ENCODE peak calls at places on chromosomes 3 and 15, in seven cellular contexts. One of them, this sample, is unnamed.

GRCh38 chr15:101449471-101450425 is 39.8 kb downstream of the PCSK6 start:
- DNase-seq in trophoblast cell: no peak
- DNase-seq in H1: no peak
- DNase-seq in mesenchymal stem cell: no peak
- DNase-seq in neuronal stem cell: no peak
- DNase-seq in IMR-90: no peak
- DNase-seq in mesendoderm: no peak
- DNase-seq in this sample: no peak

GRCh38 chr3:65873028-65873427 is 165.7 kb downstream of the MAGI1 start:
- DNase-seq in trophoblast cell: no peak
- DNase-seq in neuronal stem cell: no peak
- DNase-seq in mesenchymal stem cell: no peak
- DNase-seq in H1: no peak
- DNase-seq in mesendoderm: no peak
- DNase-seq in IMR-90: no peak
- DNase-seq in this sample: no peak

GRCh38 chr3:169699536-169700050 is 36.1 kb upstream of the MECOM start:
- DNase-seq in mesenchymal stem cell: no peak
- DNase-seq in mesendoderm: no peak
- DNase-seq in H1: no peak
- DNase-seq in neuronal stem cell: no peak
- DNase-seq in IMR-90: peak
- DNase-seq in trophoblast cell: no peak
- DNase-seq in this sample: no peak

GRCh38 chr15:79593119-79593869 is 161.2 kb downstream of the MINAR1 start:
- DNase-seq in trophoblast cell: peak
- DNase-seq in H1: peak
- DNase-seq in mesendoderm: peak
- DNase-seq in mesenchymal stem cell: no peak
- DNase-seq in IMR-90: peak
- DNase-seq in neuronal stem cell: no peak
- DNase-seq in this sample: peak

GRCh38 chr3:71153753-71154152 is 429.8 kb downstream of the FOXP1 start:
- DNase-seq in H1: no peak
- DNase-seq in IMR-90: no peak
- DNase-seq in mesendoderm: no peak
- DNase-seq in trophoblast cell: no peak
- DNase-seq in neuronal stem cell: no peak
- DNase-seq in mesenchymal stem cell: no peak
- DNase-seq in this sample: no peak

GRCh38 chr3:80677796-80678195 is 910.0 kb upstream of the ROBO1 start:
- DNase-seq in H1: no peak
- DNase-seq in neuronal stem cell: no peak
- DNase-seq in mesenchymal stem cell: peak
- DNase-seq in trophoblast cell: no peak
- DNase-seq in mesendoderm: no peak
- DNase-seq in IMR-90: no peak
- DNase-seq in this sample: no peak

GRCh38 chr3:24526640-24527237 is 32.1 kb upstream of the THRB start:
- DNase-seq in IMR-90: no peak
- DNase-seq in neuronal stem cell: no peak
- DNase-seq in mesendoderm: peak
- DNase-seq in mesenchymal stem cell: no peak
- DNase-seq in trophoblast cell: no peak
- DNase-seq in H1: no peak
- DNase-seq in this sample: no peak

GRCh38 chr15:61050844-61051569 is 178.1 kb downstream of the RORA start:
- DNase-seq in neuronal stem cell: no peak
- DNase-seq in H1: no peak
- DNase-seq in IMR-90: peak
- DNase-seq in mesenchymal stem cell: peak
- DNase-seq in mesendoderm: no peak
- DNase-seq in trophoblast cell: no peak
- DNase-seq in this sample: no peak

GRCh38 chr3:189712906-189713483 is 81.8 kb downstream of the TP63 start:
- DNase-seq in neuronal stem cell: no peak
- DNase-seq in mesendoderm: no peak
- DNase-seq in H1: no peak
- DNase-seq in trophoblast cell: no peak
- DNase-seq in IMR-90: peak
- DNase-seq in mesenchymal stem cell: peak
- DNase-seq in this sample: no peak

GRCh38 chr3:102374863-102375637 is 59.8 kb upstream of the ZPLD1 start:
- DNase-seq in H1: no peak
- DNase-seq in neuronal stem cell: no peak
- DNase-seq in mesendoderm: no peak
- DNase-seq in IMR-90: no peak
- DNase-seq in trophoblast cell: no peak
- DNase-seq in mesenchymal stem cell: no peak
- DNase-seq in this sample: no peak

GRCh38 chr15:76998661-76999285 is 3.8 kb downstream of the PSTPIP1 start:
- DNase-seq in IMR-90: no peak
- DNase-seq in H1: no peak
- DNase-seq in trophoblast cell: no peak
- DNase-seq in neuronal stem cell: no peak
- DNase-seq in mesendoderm: no peak
- DNase-seq in mesenchymal stem cell: no peak
- DNase-seq in this sample: no peak

GRCh38 chr15:48397841-48398240 is 66.6 kb downstream of the DUT start:
- DNase-seq in mesenchymal stem cell: no peak
- DNase-seq in H1: no peak
- DNase-seq in IMR-90: no peak
- DNase-seq in mesendoderm: no peak
- DNase-seq in trophoblast cell: no peak
- DNase-seq in neuronal stem cell: no peak
- DNase-seq in this sample: no peak

GRCh38 chr3:9732080-9732752 is 681 bp downstream of the BRPF1 start:
- DNase-seq in IMR-90: no peak
- DNase-seq in trophoblast cell: peak
- DNase-seq in mesenchymal stem cell: peak
- DNase-seq in H1: peak
- DNase-seq in mesendoderm: peak
- DNase-seq in neuronal stem cell: no peak
- DNase-seq in this sample: no peak

GRCh38 chr15:78175333-78175732 is 26.2 kb downstream of the IDH3A start:
- DNase-seq in neuronal stem cell: no peak
- DNase-seq in mesenchymal stem cell: no peak
- DNase-seq in H1: no peak
- DNase-seq in mesendoderm: no peak
- DNase-seq in trophoblast cell: no peak
- DNase-seq in IMR-90: no peak
- DNase-seq in this sample: no peak

GRCh38 chr3:183385698-183386590 is 42.5 kb downstream of the MCF2L2 start:
- DNase-seq in mesendoderm: peak
- DNase-seq in trophoblast cell: peak
- DNase-seq in neuronal stem cell: peak
- DNase-seq in IMR-90: peak
- DNase-seq in H1: peak
- DNase-seq in mesenchymal stem cell: peak
- DNase-seq in this sample: peak

GRCh38 chr3:27544372-27544865 is 60.2 kb upstream of the SLC4A7 start:
- DNase-seq in H1: no peak
- DNase-seq in mesendoderm: no peak
- DNase-seq in mesenchymal stem cell: peak
- DNase-seq in neuronal stem cell: no peak
- DNase-seq in trophoblast cell: peak
- DNase-seq in IMR-90: peak
- DNase-seq in this sample: no peak

GRCh38 chr3:42061711-42062408 is 29.3 kb upstream of the TRAK1 start:
- DNase-seq in mesenchymal stem cell: peak
- DNase-seq in mesendoderm: peak
- DNase-seq in neuronal stem cell: no peak
- DNase-seq in IMR-90: peak
- DNase-seq in H1: no peak
- DNase-seq in trophoblast cell: peak
- DNase-seq in this sample: peak

GRCh38 chr3:71684046-71684730 is 41.0 kb downstream of the EIF4E3 start:
- DNase-seq in mesendoderm: no peak
- DNase-seq in trophoblast cell: no peak
- DNase-seq in mesenchymal stem cell: no peak
- DNase-seq in H1: no peak
- DNase-seq in neuronal stem cell: no peak
- DNase-seq in IMR-90: no peak
- DNase-seq in this sample: no peak

GRCh38 chr15:31278056-31278445 is 48.6 kb upstream of the KLF13 start:
- DNase-seq in neuronal stem cell: no peak
- DNase-seq in IMR-90: no peak
- DNase-seq in H1: peak
- DNase-seq in mesenchymal stem cell: no peak
- DNase-seq in mesendoderm: peak
- DNase-seq in trophoblast cell: no peak
- DNase-seq in this sample: peak

GRCh38 chr3:62587579-62588031 is 214.3 kb upstream of the FEZF2 start:
- DNase-seq in mesenchymal stem cell: peak
- DNase-seq in H1: no peak
- DNase-seq in IMR-90: peak
- DNase-seq in trophoblast cell: peak
- DNase-seq in neuronal stem cell: no peak
- DNase-seq in mesendoderm: no peak
- DNase-seq in this sample: no peak

GRCh38 chr3:159128628-159129027 is 326.8 kb downstream of the MFSD1 start:
- DNase-seq in mesendoderm: no peak
- DNase-seq in trophoblast cell: peak
- DNase-seq in neuronal stem cell: no peak
- DNase-seq in H1: no peak
- DNase-seq in IMR-90: no peak
- DNase-seq in mesenchymal stem cell: peak
- DNase-seq in this sample: no peak

GRCh38 chr15:80160570-80161156 is 7.9 kb downstream of the FAH start:
- DNase-seq in mesendoderm: peak
- DNase-seq in mesenchymal stem cell: peak
- DNase-seq in IMR-90: peak
- DNase-seq in H1: no peak
- DNase-seq in neuronal stem cell: no peak
- DNase-seq in trophoblast cell: peak
- DNase-seq in this sample: no peak

GRCh38 chr15:23648920-23649515 is 1.4 kb upstream of the MAGEL2 start:
- DNase-seq in IMR-90: no peak
- DNase-seq in neuronal stem cell: peak
- DNase-seq in trophoblast cell: peak
- DNase-seq in mesendoderm: peak
- DNase-seq in H1: peak
- DNase-seq in mesenchymal stem cell: peak
- DNase-seq in this sample: no peak

GRCh38 chr3:194880940-194881925 is 195.6 kb downstream of the FAM43A start:
- DNase-seq in H1: peak
- DNase-seq in IMR-90: no peak
- DNase-seq in mesenchymal stem cell: no peak
- DNase-seq in trophoblast cell: no peak
- DNase-seq in neuronal stem cell: no peak
- DNase-seq in mesendoderm: no peak
- DNase-seq in this sample: peak

GRCh38 chr3:48711727-48712126 is 5.3 kb downstream of the IP6K2 start:
- DNase-seq in mesendoderm: no peak
- DNase-seq in H1: no peak
- DNase-seq in trophoblast cell: no peak
- DNase-seq in neuronal stem cell: no peak
- DNase-seq in mesenchymal stem cell: no peak
- DNase-seq in IMR-90: no peak
- DNase-seq in this sample: no peak

DNA sequence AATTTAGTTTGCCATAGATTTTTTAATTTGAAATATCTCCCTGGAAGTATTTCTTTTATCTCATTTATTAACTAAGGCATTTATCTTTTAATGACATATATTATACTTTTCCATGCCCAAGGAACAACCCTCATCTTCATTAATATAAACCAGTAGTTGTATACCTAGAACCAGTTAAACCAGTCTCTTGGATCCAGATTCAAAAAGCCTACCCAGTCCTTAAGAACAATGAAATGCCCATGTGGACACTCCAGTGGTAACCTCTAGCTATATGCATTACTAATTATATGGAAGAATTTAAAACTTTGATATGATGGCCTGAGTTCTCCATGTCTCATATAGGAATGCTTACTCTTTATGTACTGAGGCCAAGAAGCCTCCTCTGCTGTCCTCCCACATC is 4.8 kb downstream of the SIDT1 start:
- DNase-seq in mesenchymal stem cell: no peak
- DNase-seq in H1: no peak
- DNase-seq in trophoblast cell: peak
- DNase-seq in mesendoderm: no peak
- DNase-seq in neuronal stem cell: no peak
- DNase-seq in IMR-90: no peak
- DNase-seq in this sample: no peak
- H3K4me2 ChIP-seq in mesenchymal stem cell: no peak
- H3K4me2 ChIP-seq in H1: no peak
- H3K4me2 ChIP-seq in trophoblast cell: no peak
- H3K4me2 ChIP-seq in mesendoderm: no peak
- H3K4me2 ChIP-seq in neuronal stem cell: no peak
- H3K4me2 ChIP-seq in IMR-90: no peak
- H3K4me2 ChIP-seq in this sample: no peak

GRCh38 chr3:134143828-134144390 is 106.8 kb downstream of the RYK start:
- DNase-seq in mesendoderm: no peak
- DNase-seq in trophoblast cell: no peak
- DNase-seq in H1: no peak
- DNase-seq in mesenchymal stem cell: peak
- DNase-seq in IMR-90: no peak
- DNase-seq in neuronal stem cell: no peak
- DNase-seq in this sample: no peak
- H3K18ac ChIP-seq in mesendoderm: no peak
- H3K18ac ChIP-seq in trophoblast cell: no peak
- H3K18ac ChIP-seq in H1: no peak
- H3K18ac ChIP-seq in mesenchymal stem cell: no peak
- H3K18ac ChIP-seq in IMR-90: no peak
- H3K18ac ChIP-seq in neuronal stem cell: no peak
- H3K18ac ChIP-seq in this sample: no peak

DNA sequence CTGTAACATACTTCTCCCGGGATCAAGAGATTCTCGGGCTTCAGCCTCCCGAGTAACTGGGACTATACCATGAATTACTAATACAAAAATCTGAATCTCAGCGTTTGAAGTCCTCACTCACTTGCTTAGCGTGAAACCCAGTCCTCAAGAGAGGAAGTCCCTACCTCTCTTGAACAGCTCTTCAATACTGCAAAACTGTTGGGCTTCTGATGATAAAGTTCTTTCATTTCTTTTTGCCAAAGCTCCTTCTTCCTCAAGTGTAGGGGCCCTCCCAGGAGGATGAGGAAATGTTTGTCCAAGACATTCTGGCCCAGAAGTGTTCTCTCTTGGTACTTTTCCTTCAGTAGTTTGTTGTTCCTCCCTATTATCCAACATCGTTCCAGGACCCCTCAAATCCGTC is 48.5 kb downstream of the FMN1 start:
- DNase-seq in H1: no peak
- DNase-seq in mesenchymal stem cell: no peak
- DNase-seq in mesendoderm: no peak
- DNase-seq in trophoblast cell: peak
- DNase-seq in IMR-90: no peak
- DNase-seq in neuronal stem cell: no peak
- DNase-seq in this sample: no peak
- H3K27ac ChIP-seq in H1: no peak
- H3K27ac ChIP-seq in mesenchymal stem cell: no peak
- H3K27ac ChIP-seq in mesendoderm: no peak
- H3K27ac ChIP-seq in trophoblast cell: peak
- H3K27ac ChIP-seq in IMR-90: no peak
- H3K27ac ChIP-seq in neuronal stem cell: no peak
- H3K27ac ChIP-seq in this sample: no peak

DNA sequence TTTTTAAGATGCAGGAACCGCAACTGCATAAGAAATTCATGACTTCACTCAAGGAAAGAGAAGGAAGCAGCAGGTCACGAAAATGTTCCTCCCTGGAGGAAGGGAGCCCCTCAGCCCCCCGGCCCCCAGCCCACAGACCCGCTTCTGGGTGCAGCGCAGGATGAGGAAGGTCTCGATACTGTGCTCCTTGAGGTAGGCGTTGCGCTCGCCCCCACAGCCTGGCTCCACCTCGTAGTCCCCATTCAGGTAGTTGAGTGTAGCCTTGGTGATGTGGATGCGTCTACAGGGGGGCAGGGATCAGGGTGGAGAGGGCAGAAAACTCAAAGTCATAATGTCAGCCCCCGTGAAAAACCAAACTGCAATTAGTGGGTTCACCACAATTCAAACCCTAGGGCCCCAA is 121.4 kb downstream of the ADCY5 start:
- DNase-seq in H1: no peak
- DNase-seq in IMR-90: no peak
- DNase-seq in mesendoderm: no peak
- DNase-seq in neuronal stem cell: no peak
- DNase-seq in trophoblast cell: no peak
- DNase-seq in mesenchymal stem cell: no peak
- DNase-seq in this sample: no peak
- H3K4me2 ChIP-seq in H1: no peak
- H3K4me2 ChIP-seq in IMR-90: no peak
- H3K4me2 ChIP-seq in mesendoderm: no peak
- H3K4me2 ChIP-seq in neuronal stem cell: no peak
- H3K4me2 ChIP-seq in trophoblast cell: no peak
- H3K4me2 ChIP-seq in mesenchymal stem cell: no peak
- H3K4me2 ChIP-seq in this sample: no peak